ENCODE peak calls at places on chromosomes 3 and 15, in five cellular contexts. V is stimulated activated CD4-positive, alpha-beta T cell treated with anti-CD3 and anti-CD28 coated beads, TNF-alpha, amount 100 ng/mL, for 24 hours; Y is progenitor cell of endocrine pancreas; R is occipital lobe; L is germinal center. J is an unnamed sample.

GRCh38 chr15:48416301-48416700 is 85.1 kb downstream of the DUT start:
- DNase-seq in L (no peak), V (no peak), R (no peak), Y (no peak), J (no peak)

GRCh38 chr15:65922621-65923020 is 53.3 kb downstream of the RAB11A start:
- DNase-seq in L (no peak), V (no peak), Y (no peak), R (no peak), J (no peak)

GRCh38 chr3:112499328-112499727 is at the start of gene BTLA:
- DNase-seq in R (no peak), Y (no peak), L (peak; percentile 36), V (peak; percentile 18), J (no peak)

GRCh38 chr3:113623324-113623723 is 73.1 kb downstream of the USF3 start:
- DNase-seq in V (no peak), L (no peak), Y (no peak), R (no peak), J (peak; percentile 25)

GRCh38 chr3:46863261-46863782 is at the start of gene MYL3:
- DNase-seq in R (no peak), V (no peak), L (no peak), Y (no peak), J (no peak)

GRCh38 chr3:39981547-39982184 is 172.3 kb downstream of the MYRIP start:
- DNase-seq in R (no peak), L (no peak), Y (no peak), V (no peak), J (no peak)

GRCh38 chr3:44117239-44117638 is 124.4 kb upstream of the TOPAZ1 start:
- DNase-seq in R (no peak), Y (no peak), V (no peak), L (no peak), J (no peak)

GRCh38 chr3:99767341-99767740 is 50.3 kb upstream of the CMSS1 start:
- DNase-seq in L (no peak), V (no peak), Y (no peak), R (no peak), J (no peak)

GRCh38 chr15:41546846-41547786 is 3.1 kb upstream of the RPAP1 start:
- DNase-seq in L (no peak), V (no peak), Y (no peak), R (no peak), J (no peak)

J was measured in iPS DF 6.9.